ENCODE peak calls at places on chromosomes 5 and 9, in seven cellular contexts. Z is activated CD4-positive, alpha-beta T cell treated with anti-CD3 and anti-CD28 coated beads, Interleukin-2, amount 50 U/mL, for 4 hours; P is HTR-8/SVneo; I is EL; H is hypothalamus; G is T-cell; B is NCI-H1417. F is an unnamed sample.

GRCh38 chr9:15249042-15249818 is 57.8 kb downstream of the TTC39B start:
- DNase-seq in Z (no peak), P (no peak), I (peak; percentile 69), H (no peak), G (no peak), B (no peak), F (peak; percentile 82)

GRCh38 chr5:38468978-38469706 is 87.3 kb downstream of the LIFR start:
- DNase-seq in Z (no peak), P (no peak), I (no peak), H (peak; percentile 58), G (no peak), B (no peak), F (no peak)

GRCh38 chr9:107727113-107727780 is 237.7 kb upstream of the KLF4 start:
- DNase-seq in Z (no peak), P (no peak), I (peak; percentile 47), H (no peak), G (no peak), B (no peak), F (peak; percentile 69)

GRCh38 chr9:116087751-116088194 is 65.8 kb upstream of the PAPPA start:
- DNase-seq in Z (no peak), P (peak; percentile 4), I (peak; percentile 66), H (no peak), G (no peak), B (no peak), F (peak; percentile 88)

GRCh38 chr5:80408976-80409926 is 1.4 kb downstream of the ZFYVE16 start:
- DNase-seq in Z (no peak), P (no peak), I (peak; percentile 10), H (no peak), G (no peak), B (no peak), F (no peak)

GRCh38 chr9:78035369-78035993 is 3.9 kb upstream of the GNAQ start:
- DNase-seq in Z (peak; percentile 33), P (no peak), I (peak; percentile 84), H (no peak), G (peak; percentile 39), B (peak; percentile 69), F (peak; percentile 80)

GRCh38 chr5:171961117-171961516 is 45.3 kb downstream of the FBXW11 start:
- DNase-seq in Z (peak; percentile 8), P (no peak), I (no peak), H (no peak), G (no peak), B (no peak), F (no peak)

GRCh38 chr5:127294829-127295228 is 4.2 kb downstream of the MEGF10 start:
- DNase-seq in Z (no peak), P (no peak), I (no peak), H (no peak), G (no peak), B (no peak), F (no peak)

GRCh38 chr9:1421436-1421835 is 371.3 kb downstream of the DMRT2 start:
- DNase-seq in Z (no peak), P (no peak), I (no peak), H (no peak), G (no peak), B (no peak), F (no peak)

GRCh38 chr5:1727571-1727970 is 72.1 kb downstream of the MRPL36 start:
- DNase-seq in Z (no peak), P (no peak), I (no peak), H (no peak), G (no peak), B (no peak), F (no peak)

GRCh38 chr5:122377023-122377422 is 65.0 kb downstream of the SNCAIP start:
- DNase-seq in Z (no peak), P (no peak), I (no peak), H (no peak), G (no peak), B (no peak), F (no peak)

GRCh38 chr9:4741365-4742031 is 496 bp upstream of the AK3 start:
- DNase-seq in Z (peak; percentile 6), P (no peak), I (peak; percentile 15), H (no peak), G (no peak), B (no peak), F (no peak)

GRCh38 chr5:116990010-116990409 is 415.4 kb upstream of the SEMA6A start:
- DNase-seq in Z (no peak), P (no peak), I (no peak), H (no peak), G (no peak), B (no peak), F (no peak)

GRCh38 chr5:142156839-142157463 is 48.4 kb downstream of the NDFIP1 start:
- DNase-seq in Z (no peak), P (no peak), I (no peak), H (no peak), G (no peak), B (no peak), F (peak; percentile 30)

GRCh38 chr5:122316652-122317051 is 4.6 kb downstream of the SNCAIP start:
- DNase-seq in Z (no peak), P (no peak), I (no peak), H (no peak), G (no peak), B (peak; percentile 94), F (no peak)

GRCh38 chr5:43728581-43728980 is 125.6 kb downstream of the NNT start:
- DNase-seq in Z (no peak), P (no peak), I (no peak), H (no peak), G (no peak), B (no peak), F (no peak)

GRCh38 chr9:128115187-128116103 is 12.1 kb downstream of the PTGES2 start:
- DNase-seq in Z (no peak), P (no peak), I (no peak), H (no peak), G (no peak), B (no peak), F (no peak)